ENCODE peak calls at places on chromosome 13, in seven cellular contexts. C is neural crest cell; U is colonic mucosa; G is CD4-positive, alpha-beta T cell; B is WTC11; H is progenitor cell of endocrine pancreas; L is fibroblast of mammary gland. E is an unnamed sample.

GRCh38 chr13:78247362-78247761 is 328.7 kb upstream of the EDNRB start:
- DNase-seq in C (no peak), U (no peak), G (no peak), B (no peak), H (no peak), L (no peak), E (no peak)

GRCh38 chr13:66659291-66660012 is 570.7 kb downstream of the PCDH9 start:
- DNase-seq in C (no peak), U (no peak), G (no peak), B (no peak), H (no peak), L (peak), E (no peak)

GRCh38 chr13:29526741-29527140 is 68.7 kb downstream of the SLC7A1 start:
- DNase-seq in C (no peak), U (no peak), G (no peak), B (no peak), H (no peak), L (no peak), E (no peak)

GRCh38 chr13:68099616-68100015 is 869.5 kb upstream of the PCDH9 start:
- DNase-seq in C (no peak), U (no peak), G (no peak), B (no peak), H (no peak), L (peak), E (no peak)

GRCh38 chr13:108342369-108343289 is 73.1 kb downstream of the TNFSF13B start:
- DNase-seq in C (no peak), U (no peak), G (no peak), B (no peak), H (no peak), L (peak), E (peak)

GRCh38 chr13:20960663-20961309 is 58.2 kb upstream of the XPO4 start:
- DNase-seq in C (no peak), U (peak), G (no peak), B (no peak), H (no peak), L (no peak), E (no peak)

GRCh38 chr13:40480915-40481525 is 185.4 kb downstream of the FOXO1 start:
- DNase-seq in C (no peak), U (no peak), G (no peak), B (no peak), H (no peak), L (no peak), E (no peak)

GRCh38 chr13:99228737-99229691 is 28.4 kb downstream of the UBAC2 start:
- DNase-seq in C (no peak), U (no peak), G (no peak), B (no peak), H (no peak), L (peak), E (no peak)

GRCh38 chr13:98054301-98054700 is 88.6 kb upstream of the FARP1 start:
- DNase-seq in C (no peak), U (no peak), G (no peak), B (no peak), H (no peak), L (no peak), E (no peak)

GRCh38 chr13:66154981-66155380 is 1075.2 kb downstream of the PCDH9 start:
- DNase-seq in C (no peak), U (no peak), G (no peak), B (no peak), H (no peak), L (peak), E (no peak)

GRCh38 chr13:111068009-111068350 is 47.1 kb upstream of the ARHGEF7 start:
- DNase-seq in C (no peak), U (no peak), G (no peak), B (no peak), H (no peak), L (no peak), E (no peak)

GRCh38 chr13:78032132-78032531 is 113.5 kb upstream of the EDNRB start:
- DNase-seq in C (no peak), U (no peak), G (no peak), B (no peak), H (no peak), L (no peak), E (no peak)

GRCh38 chr13:84744203-84744602 is 861.9 kb upstream of the SLITRK1 start:
- DNase-seq in C (no peak), U (no peak), G (no peak), B (no peak), H (no peak), L (no peak), E (no peak)

GRCh38 chr13:23956106-23956505 is 58.8 kb upstream of the C1QTNF9B start:
- DNase-seq in C (no peak), U (peak), G (no peak), B (no peak), H (no peak), L (peak), E (no peak)

GRCh38 chr13:29888306-29888705 is 37.9 kb upstream of the UBL3 start:
- DNase-seq in C (no peak), U (no peak), G (no peak), B (no peak), H (no peak), L (peak), E (no peak)

GRCh38 chr13:113219311-113219940 is 10.0 kb downstream of the CUL4A start:
- DNase-seq in C (no peak), U (no peak), G (no peak), B (no peak), H (no peak), L (peak), E (no peak)

GRCh38 chr13:93689333-93689732 is 462.7 kb downstream of the GPC6 start:
- DNase-seq in C (no peak), U (no peak), G (no peak), B (no peak), H (no peak), L (no peak), E (no peak)

DNA sequence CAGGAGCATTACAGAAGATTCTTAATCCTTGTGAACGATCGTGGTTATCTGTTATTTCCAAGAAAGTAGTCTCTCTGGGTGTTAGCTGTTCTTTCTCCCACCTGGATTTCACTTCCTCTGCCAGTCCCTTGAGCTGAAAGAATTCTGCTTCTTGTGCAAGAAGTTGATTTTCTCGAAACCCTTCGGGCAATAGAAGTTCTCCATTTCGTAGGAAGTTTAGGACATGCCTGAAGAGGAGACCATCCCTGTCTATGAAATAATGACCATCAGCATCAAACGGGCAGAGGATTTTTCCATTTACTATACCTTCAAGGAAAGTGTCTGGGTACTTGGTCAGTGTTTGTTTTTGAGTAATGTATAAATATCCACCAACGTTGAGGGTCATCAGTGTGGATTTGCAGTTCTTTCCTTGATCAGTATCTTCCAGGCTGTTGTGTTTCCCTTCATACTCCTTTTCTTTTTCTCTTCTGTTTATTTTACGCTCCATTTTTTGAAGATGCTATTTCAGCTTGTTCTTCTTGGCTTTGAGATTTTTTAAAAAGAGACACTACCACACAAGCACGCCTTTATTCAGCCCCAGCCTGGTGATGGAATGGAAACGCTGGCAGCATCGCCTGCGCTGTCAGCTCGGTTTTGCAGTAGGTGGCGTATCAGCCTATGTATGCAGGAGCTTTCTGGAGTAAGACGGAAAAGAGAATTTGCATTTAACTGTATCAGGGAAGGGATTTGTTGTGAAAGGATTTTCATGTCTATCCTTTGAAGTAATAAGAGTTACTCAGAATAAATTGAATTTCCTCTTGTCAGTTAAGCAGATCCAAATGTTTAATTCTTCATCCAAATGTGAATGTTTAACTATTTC is 6.5 kb downstream of the KCTD4 start:
- DNase-seq in C (no peak), U (no peak), G (no peak), B (peak), H (no peak), L (peak), E (peak)
- TF ChIP-seq CTCF in C (no peak), U (no peak), G (no peak), B (no peak), H (no peak), L (peak), E (peak)

GRCh38 chr13:49993666-49994065 is 3.2 kb upstream of the TRIM13 start:
- DNase-seq in C (no peak), U (no peak), G (no peak), B (no peak), H (no peak), L (no peak), E (no peak)
- TF ChIP-seq CTCF in C (no peak), U (no peak), G (no peak), B (no peak), H (no peak), L (no peak), E (no peak)

GRCh38 chr13:96963786-96964475 is 30.3 kb downstream of the OXGR1 start:
- DNase-seq in C (no peak), U (no peak), G (no peak), B (no peak), H (no peak), L (no peak), E (no peak)
- TF ChIP-seq CTCF in C (no peak), U (no peak), G (no peak), B (no peak), H (no peak), L (no peak), E (no peak)

GRCh38 chr13:101450749-101451130 is 1.7 kb upstream of the ITGBL1 start:
- DNase-seq in C (no peak), U (no peak), G (no peak), B (no peak), H (no peak), L (no peak), E (no peak)

GRCh38 chr13:101453784-101454201 is 1.3 kb downstream of the ITGBL1 start:
- DNase-seq in C (no peak), U (no peak), G (no peak), B (peak), H (no peak), L (no peak), E (no peak)

GRCh38 chr13:101454767-101455166 is 2.3 kb downstream of the ITGBL1 start:
- DNase-seq in C (no peak), U (no peak), G (no peak), B (no peak), H (no peak), L (no peak), E (no peak)

GRCh38 chr13:101451641-101452040 is 834 bp upstream of the ITGBL1 start:
- DNase-seq in C (no peak), U (no peak), G (no peak), B (no peak), H (no peak), L (peak), E (no peak)

DNA sequence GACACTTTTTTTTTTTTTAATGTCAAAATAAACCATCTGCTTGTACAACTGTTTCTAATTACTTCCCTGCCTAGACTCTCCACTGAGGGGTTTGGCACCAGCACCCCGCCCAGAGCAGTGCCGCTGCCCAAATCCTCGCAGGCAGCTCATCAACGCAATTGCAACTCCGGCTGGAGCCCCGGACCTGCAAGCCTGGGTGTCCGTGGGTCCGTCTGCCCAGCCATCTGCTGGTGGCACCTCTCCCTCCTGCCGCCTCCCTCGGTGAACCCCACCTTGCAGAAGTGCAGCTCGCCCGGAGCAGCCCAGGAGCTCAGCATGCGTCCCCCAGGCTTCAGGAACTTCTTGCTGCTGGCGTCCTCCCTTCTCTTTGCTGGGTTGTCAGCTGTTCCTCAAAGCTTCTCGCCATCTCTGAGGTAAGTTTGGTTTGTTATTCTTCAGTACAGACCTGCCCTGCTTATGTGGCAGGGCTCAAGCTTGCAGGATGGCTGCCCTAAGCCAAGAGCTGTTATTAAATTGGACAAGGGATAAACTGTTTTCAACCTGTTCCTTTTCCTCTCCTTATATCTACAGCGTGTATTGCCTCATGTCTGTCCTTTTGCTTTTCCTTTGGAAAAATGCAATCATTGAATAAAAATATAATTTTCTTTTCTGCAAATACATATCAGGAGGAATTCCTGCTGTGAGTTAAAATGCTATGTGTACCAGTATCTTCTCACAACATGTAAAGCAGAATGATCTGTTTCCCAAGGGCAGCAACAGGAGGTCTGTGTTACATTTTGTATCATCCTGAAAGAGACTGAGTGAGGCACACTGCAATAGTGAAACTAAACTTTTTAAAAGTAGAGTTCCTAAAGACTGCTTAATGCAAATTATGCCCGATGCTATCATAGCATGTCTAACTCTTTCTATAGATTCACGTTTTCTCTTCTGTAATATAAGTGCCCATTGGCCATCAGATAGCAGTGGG is at the start of gene ITGBL1:
- DNase-seq in C (no peak), U (no peak), G (no peak), B (no peak), H (no peak), L (peak), E (no peak)
- TF ChIP-seq CTCF in C (no peak), U (no peak), G (no peak), B (no peak), H (no peak), L (no peak), E (no peak)